ENCODE peak calls at places on chromosomes 16 and 17, in ten cellular contexts. M is T-cell; X is adipocyte; D is fibroblast of the aortic adventitia; L is fibroblast of pulmonary artery; P is breast epithelium; W is cardiac fibroblast; Z is cardiac septum; A is NCI-H460; J is CD8-positive, alpha-beta T cell. Y is an unnamed sample.

GRCh38 chr16:11602321-11602720 is 15.6 kb upstream of the LITAF start:
- DNase-seq in M (no peak), X (no peak), D (no peak), L (no peak), P (no peak), W (no peak), Z (no peak), A (no peak), J (no peak), Y (no peak)

GRCh38 chr17:79732804-79733691 is 2.3 kb downstream of the ENPP7 start:
- DNase-seq in M (no peak), X (no peak), D (no peak), L (no peak), P (no peak), W (no peak), Z (no peak), A (no peak), J (no peak), Y (no peak)

GRCh38 chr17:74295625-74296547 is 21.9 kb downstream of the DNAI2 start:
- DNase-seq in M (no peak), X (no peak), D (peak; percentile 67), L (no peak), P (no peak), W (peak; percentile 46), Z (no peak), A (no peak), J (no peak), Y (no peak)

GRCh38 chr16:73066927-73067670 is 19.2 kb upstream of the ZFHX3 start:
- DNase-seq in M (no peak), X (no peak), D (peak; percentile 46), L (peak; percentile 82), P (no peak), W (peak; percentile 77), Z (no peak), A (no peak), J (no peak), Y (no peak)

GRCh38 chr17:31564883-31565297 is 173.4 kb downstream of the RAB11FIP4 start:
- DNase-seq in M (no peak), X (peak; percentile 53), D (no peak), L (peak; percentile 67), P (no peak), W (peak; percentile 71), Z (no peak), A (no peak), J (no peak), Y (no peak)

GRCh38 chr17:27577884-27578717 is 52.9 kb upstream of the LGALS9 start:
- DNase-seq in M (no peak), X (no peak), D (peak; percentile 80), L (peak; percentile 70), P (no peak), W (peak; percentile 79), Z (no peak), A (no peak), J (no peak), Y (no peak)

GRCh38 chr17:49520386-49521087 is 25.4 kb downstream of the NGFR start:
- DNase-seq in M (no peak), X (no peak), D (no peak), L (no peak), P (peak; percentile 37), W (no peak), Z (peak; percentile 53), A (no peak), J (no peak), Y (no peak)

GRCh38 chr16:47631131-47631530 is 170.0 kb downstream of the PHKB start:
- DNase-seq in M (no peak), X (no peak), D (no peak), L (no peak), P (no peak), W (no peak), Z (no peak), A (no peak), J (no peak), Y (no peak)

GRCh38 chr17:48261297-48261880 is 153.8 kb downstream of the SNX11 start:
- DNase-seq in M (no peak), X (no peak), D (no peak), L (no peak), P (no peak), W (no peak), Z (no peak), A (peak; percentile 40), J (no peak), Y (no peak)

GRCh38 chr16:12459401-12459791 is 344.3 kb downstream of the CPPED1 start:
- DNase-seq in M (no peak), X (no peak), D (no peak), L (no peak), P (peak; percentile 49), W (no peak), Z (peak; percentile 83), A (no peak), J (no peak), Y (no peak)

GRCh38 chr16:85753976-85754375 is 3.1 kb upstream of the C16orf74 start:
- DNase-seq in M (no peak), X (no peak), D (no peak), L (no peak), P (no peak), W (no peak), Z (no peak), A (no peak), J (no peak), Y (no peak)

GRCh38 chr16:15545544-15545943 is 97.4 kb downstream of the MARF1 start:
- DNase-seq in M (no peak), X (no peak), D (no peak), L (no peak), P (no peak), W (no peak), Z (no peak), A (no peak), J (no peak), Y (no peak)

GRCh38 chr16:81214745-81215166 is 23.7 kb upstream of the BCO1 start:
- DNase-seq in M (no peak), X (peak; percentile 17), D (peak; percentile 15), L (peak; percentile 29), P (no peak), W (peak; percentile 32), Z (no peak), A (no peak), J (no peak), Y (no peak)

GRCh38 chr17:45018514-45019176 is 32.8 kb downstream of the DCAKD start:
- DNase-seq in M (no peak), X (peak; percentile 37), D (no peak), L (no peak), P (no peak), W (no peak), Z (no peak), A (no peak), J (peak; percentile 49), Y (no peak)

GRCh38 chr17:73690581-73691135 is 46.4 kb upstream of the SDK2 start:
- DNase-seq in M (no peak), X (no peak), D (no peak), L (no peak), P (no peak), W (no peak), Z (no peak), A (no peak), J (no peak), Y (no peak)

GRCh38 chr17:72977768-72978417 is 114.6 kb downstream of the SLC39A11 start:
- DNase-seq in M (no peak), X (no peak), D (no peak), L (no peak), P (no peak), W (no peak), Z (no peak), A (no peak), J (no peak), Y (no peak)

GRCh38 chr17:31492880-31493655 is 101.6 kb downstream of the RAB11FIP4 start:
- DNase-seq in M (no peak), X (no peak), D (no peak), L (no peak), P (no peak), W (no peak), Z (peak; percentile 88), A (no peak), J (peak; percentile 64), Y (peak; percentile 36)

GRCh38 chr16:87363771-87364476 is 19.7 kb downstream of the FBXO31 start:
- DNase-seq in M (no peak), X (no peak), D (peak; percentile 61), L (no peak), P (no peak), W (peak; percentile 35), Z (peak; percentile 74), A (no peak), J (no peak), Y (no peak)

GRCh38 chr16:54654429-54654828 is 276.2 kb upstream of the IRX5 start:
- DNase-seq in M (no peak), X (no peak), D (no peak), L (no peak), P (no peak), W (no peak), Z (no peak), A (no peak), J (no peak), Y (no peak)

GRCh38 chr17:71516149-71516548 is 604.7 kb upstream of the SOX9 start:
- DNase-seq in M (no peak), X (no peak), D (no peak), L (no peak), P (no peak), W (no peak), Z (no peak), A (no peak), J (no peak), Y (no peak)

GRCh38 chr17:8122391-8122922 is 1.4 kb downstream of the HES7 start:
- DNase-seq in M (no peak), X (peak; percentile 77), D (peak; percentile 55), L (no peak), P (no peak), W (peak; percentile 40), Z (no peak), A (no peak), J (no peak), Y (no peak)

GRCh38 chr17:36849871-36850348 is 87.4 kb upstream of the LHX1 start:
- DNase-seq in M (no peak), X (no peak), D (peak; percentile 63), L (peak; percentile 84), P (no peak), W (peak; percentile 72), Z (no peak), A (no peak), J (no peak), Y (no peak)

GRCh38 chr16:86346034-86346433 is 164.3 kb upstream of the FOXF1 start:
- DNase-seq in M (no peak), X (no peak), D (no peak), L (no peak), P (no peak), W (no peak), Z (no peak), A (no peak), J (no peak), Y (no peak)

GRCh38 chr17:12522743-12523181 is 142.9 kb upstream of the MYOCD start:
- DNase-seq in M (no peak), X (peak; percentile 84), D (peak; percentile 18), L (peak; percentile 52), P (no peak), W (peak; percentile 51), Z (no peak), A (no peak), J (no peak), Y (no peak)

GRCh38 chr16:48188449-48189102 is 32.8 kb upstream of the ABCC12 start:
- DNase-seq in M (no peak), X (no peak), D (no peak), L (no peak), P (no peak), W (no peak), Z (no peak), A (no peak), J (no peak), Y (no peak)

GRCh38 chr16:58110590-58111330 is 18.4 kb downstream of the CFAP20 start:
- DNase-seq in M (no peak), X (peak; percentile 15), D (no peak), L (no peak), P (no peak), W (no peak), Z (no peak), A (no peak), J (no peak), Y (no peak)

GRCh38 chr16:67847064-67847861 is at the start of gene CENPT:
- DNase-seq in M (no peak), X (peak; percentile 87), D (peak; percentile 61), L (peak; percentile 57), P (no peak), W (peak; percentile 56), Z (no peak), A (no peak), J (no peak), Y (no peak)

GRCh38 chr16:89827383-89828198 is 684 bp upstream of the SPIRE2 start:
- DNase-seq in M (no peak), X (peak; percentile 63), D (peak; percentile 49), L (peak; percentile 74), P (peak; percentile 75), W (peak; percentile 81), Z (no peak), A (peak; percentile 89), J (no peak), Y (no peak)